ENCODE peak calls at places on chromosome 12, in seven cellular contexts. One of them, this sample, is unnamed. For H3K36me3, the result is how much of the 10 kb centered on the place peaks cover.

GRCh38 chr12:47268501-47269459 is 189.0 kb upstream of the AMIGO2 start:
- DNase-seq in stomach: no peak
- DNase-seq in CD8-positive, alpha-beta memory T cell: no peak
- DNase-seq in bronchial epithelial cell: peak
- DNase-seq in psoas muscle: no peak
- DNase-seq in heart right ventricle: no peak
- DNase-seq in MM.1S: peak
- DNase-seq in this sample: no peak

GRCh38 chr12:81797100-81797499 is 38.0 kb upstream of the PPFIA2 start:
- DNase-seq in stomach: no peak
- DNase-seq in CD8-positive, alpha-beta memory T cell: no peak
- DNase-seq in bronchial epithelial cell: peak
- DNase-seq in psoas muscle: no peak
- DNase-seq in heart right ventricle: no peak
- DNase-seq in MM.1S: peak
- DNase-seq in this sample: no peak

GRCh38 chr12:82473111-82473754 is 114.9 kb downstream of the METTL25 start:
- DNase-seq in stomach: no peak
- DNase-seq in CD8-positive, alpha-beta memory T cell: no peak
- DNase-seq in bronchial epithelial cell: no peak
- DNase-seq in psoas muscle: no peak
- DNase-seq in heart right ventricle: no peak
- DNase-seq in MM.1S: no peak
- DNase-seq in this sample: peak

GRCh38 chr12:113208041-113208934 is 13.0 kb upstream of the TPCN1 start:
- DNase-seq in stomach: peak
- DNase-seq in CD8-positive, alpha-beta memory T cell: peak
- DNase-seq in bronchial epithelial cell: no peak
- DNase-seq in psoas muscle: no peak
- DNase-seq in heart right ventricle: peak
- DNase-seq in MM.1S: peak
- DNase-seq in this sample: no peak

GRCh38 chr12:62760779-62761178 is 174.2 kb downstream of the PPM1H start:
- DNase-seq in stomach: no peak
- DNase-seq in CD8-positive, alpha-beta memory T cell: no peak
- DNase-seq in bronchial epithelial cell: no peak
- DNase-seq in psoas muscle: no peak
- DNase-seq in heart right ventricle: no peak
- DNase-seq in MM.1S: no peak
- DNase-seq in this sample: no peak

GRCh38 chr12:68930178-68930577 is 2.8 kb downstream of the CPM start:
- DNase-seq in stomach: no peak
- DNase-seq in CD8-positive, alpha-beta memory T cell: no peak
- DNase-seq in bronchial epithelial cell: no peak
- DNase-seq in psoas muscle: no peak
- DNase-seq in heart right ventricle: no peak
- DNase-seq in MM.1S: no peak
- DNase-seq in this sample: no peak

GRCh38 chr12:64618953-64619590 is 8.8 kb downstream of the RASSF3 start:
- DNase-seq in stomach: no peak
- DNase-seq in CD8-positive, alpha-beta memory T cell: no peak
- DNase-seq in bronchial epithelial cell: no peak
- DNase-seq in psoas muscle: no peak
- DNase-seq in heart right ventricle: no peak
- DNase-seq in MM.1S: peak
- DNase-seq in this sample: no peak

GRCh38 chr12:41185946-41186345 is 2.2 kb upstream of the PDZRN4 start:
- DNase-seq in stomach: no peak
- DNase-seq in CD8-positive, alpha-beta memory T cell: no peak
- DNase-seq in bronchial epithelial cell: no peak
- DNase-seq in psoas muscle: no peak
- DNase-seq in heart right ventricle: no peak
- DNase-seq in MM.1S: no peak
- DNase-seq in this sample: no peak

GRCh38 chr12:80162177-80162576 is 62.8 kb downstream of the OTOGL start:
- DNase-seq in stomach: no peak
- DNase-seq in CD8-positive, alpha-beta memory T cell: no peak
- DNase-seq in bronchial epithelial cell: no peak
- DNase-seq in psoas muscle: no peak
- DNase-seq in heart right ventricle: no peak
- DNase-seq in MM.1S: peak
- DNase-seq in this sample: no peak

GRCh38 chr12:94261781-94262180 is 113.4 kb downstream of the PLXNC1 start:
- DNase-seq in stomach: no peak
- DNase-seq in CD8-positive, alpha-beta memory T cell: no peak
- DNase-seq in bronchial epithelial cell: no peak
- DNase-seq in psoas muscle: no peak
- DNase-seq in heart right ventricle: no peak
- DNase-seq in MM.1S: no peak
- DNase-seq in this sample: no peak
- H3K36me3 ChIP-seq in stomach: under half
- H3K36me3 ChIP-seq in CD8-positive, alpha-beta memory T cell: under half
- H3K36me3 ChIP-seq in bronchial epithelial cell: under half
- H3K36me3 ChIP-seq in psoas muscle: under half
- H3K36me3 ChIP-seq in heart right ventricle: under half
- H3K36me3 ChIP-seq in MM.1S: half or more
- H3K36me3 ChIP-seq in this sample: under half

GRCh38 chr12:19669793-19670192 is 230.5 kb downstream of the AEBP2 start:
- DNase-seq in stomach: no peak
- DNase-seq in CD8-positive, alpha-beta memory T cell: no peak
- DNase-seq in bronchial epithelial cell: peak
- DNase-seq in psoas muscle: no peak
- DNase-seq in heart right ventricle: no peak
- DNase-seq in MM.1S: no peak
- DNase-seq in this sample: no peak

GRCh38 chr12:19666070-19666469 is 226.8 kb downstream of the AEBP2 start:
- DNase-seq in stomach: no peak
- DNase-seq in CD8-positive, alpha-beta memory T cell: no peak
- DNase-seq in bronchial epithelial cell: no peak
- DNase-seq in psoas muscle: no peak
- DNase-seq in heart right ventricle: no peak
- DNase-seq in MM.1S: no peak
- DNase-seq in this sample: no peak

DNA sequence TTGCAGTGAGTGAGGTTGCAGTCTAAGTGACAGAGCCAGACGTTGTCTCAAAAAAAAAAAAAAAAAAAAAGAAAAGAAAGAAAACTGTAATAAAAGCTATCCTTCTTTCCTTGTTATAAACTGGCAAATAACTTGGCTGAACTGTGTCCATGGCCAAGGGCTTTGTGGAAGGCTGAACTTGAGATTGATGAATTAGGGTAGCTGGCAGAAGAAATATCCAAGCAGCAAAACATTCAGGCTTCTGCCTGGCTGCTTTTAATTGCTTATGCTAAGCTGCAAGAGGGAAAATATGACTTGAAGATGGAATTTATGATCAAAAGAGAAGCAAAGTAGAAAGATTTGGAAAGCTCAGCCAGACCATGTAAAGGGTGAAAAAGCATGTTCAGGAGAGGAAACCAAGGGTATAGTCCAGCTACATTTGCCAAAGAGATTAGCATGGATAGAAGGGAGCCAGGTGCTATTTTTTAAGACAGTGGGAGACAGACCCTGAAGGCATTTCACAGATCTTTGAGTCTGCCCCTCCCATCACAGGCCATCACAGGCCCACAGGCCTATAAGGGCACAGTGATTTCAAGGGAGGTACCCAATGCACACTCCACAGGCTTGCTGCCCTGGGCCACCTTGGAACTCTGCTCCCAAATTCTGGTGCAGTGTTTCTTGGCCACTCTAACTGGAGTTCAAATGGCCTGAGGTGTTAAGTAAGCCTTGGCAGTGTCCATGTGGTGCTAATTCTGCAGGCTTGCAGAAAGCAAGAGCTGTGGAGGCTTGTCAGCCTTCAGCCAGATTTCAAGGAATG is 226.0 kb downstream of the AEBP2 start:
- DNase-seq in stomach: no peak
- DNase-seq in CD8-positive, alpha-beta memory T cell: no peak
- DNase-seq in bronchial epithelial cell: no peak
- DNase-seq in psoas muscle: no peak
- DNase-seq in heart right ventricle: no peak
- DNase-seq in MM.1S: no peak
- DNase-seq in this sample: no peak
- H3K4me3 ChIP-seq in stomach: no peak
- H3K4me3 ChIP-seq in CD8-positive, alpha-beta memory T cell: no peak
- H3K4me3 ChIP-seq in bronchial epithelial cell: no peak
- H3K4me3 ChIP-seq in psoas muscle: no peak
- H3K4me3 ChIP-seq in heart right ventricle: no peak
- H3K4me3 ChIP-seq in MM.1S: no peak
- H3K4me3 ChIP-seq in this sample: no peak

GRCh38 chr12:58897969-58898368 is 22.3 kb downstream of the LRIG3 start:
- DNase-seq in stomach: no peak
- DNase-seq in CD8-positive, alpha-beta memory T cell: no peak
- DNase-seq in bronchial epithelial cell: no peak
- DNase-seq in psoas muscle: no peak
- DNase-seq in heart right ventricle: no peak
- DNase-seq in MM.1S: no peak
- DNase-seq in this sample: no peak

GRCh38 chr12:58896278-58896677 is 24.0 kb downstream of the LRIG3 start:
- DNase-seq in stomach: no peak
- DNase-seq in CD8-positive, alpha-beta memory T cell: no peak
- DNase-seq in bronchial epithelial cell: peak
- DNase-seq in psoas muscle: no peak
- DNase-seq in heart right ventricle: no peak
- DNase-seq in MM.1S: no peak
- DNase-seq in this sample: no peak

GRCh38 chr12:58905422-58905821 is 14.9 kb downstream of the LRIG3 start:
- DNase-seq in stomach: no peak
- DNase-seq in CD8-positive, alpha-beta memory T cell: no peak
- DNase-seq in bronchial epithelial cell: no peak
- DNase-seq in psoas muscle: no peak
- DNase-seq in heart right ventricle: no peak
- DNase-seq in MM.1S: no peak
- DNase-seq in this sample: no peak

GRCh38 chr12:58906917-58907316 is 13.4 kb downstream of the LRIG3 start:
- DNase-seq in stomach: no peak
- DNase-seq in CD8-positive, alpha-beta memory T cell: no peak
- DNase-seq in bronchial epithelial cell: peak
- DNase-seq in psoas muscle: no peak
- DNase-seq in heart right ventricle: no peak
- DNase-seq in MM.1S: no peak
- DNase-seq in this sample: no peak

DNA sequence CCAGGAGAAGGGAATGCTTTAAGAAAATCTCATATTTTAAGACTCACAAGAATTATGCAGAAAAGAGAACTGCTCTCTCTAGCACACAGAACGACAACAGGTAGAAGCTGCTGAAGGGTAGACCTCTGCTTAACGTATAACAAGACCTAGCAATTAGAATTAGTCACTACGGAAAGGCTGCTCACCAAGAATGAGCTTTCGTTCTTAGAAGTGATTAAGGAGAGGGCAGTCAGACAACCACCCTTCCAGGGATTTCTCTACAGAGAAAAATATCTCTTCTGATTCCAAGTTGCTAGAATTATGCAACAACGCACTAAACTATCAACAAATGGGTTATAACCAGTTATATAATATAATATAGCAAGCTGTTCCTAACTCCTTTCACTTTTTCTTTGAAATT is 18.6 kb downstream of the LRIG3 start:
- DNase-seq in stomach: no peak
- DNase-seq in CD8-positive, alpha-beta memory T cell: no peak
- DNase-seq in bronchial epithelial cell: no peak
- DNase-seq in psoas muscle: no peak
- DNase-seq in heart right ventricle: no peak
- DNase-seq in MM.1S: no peak
- DNase-seq in this sample: no peak
- H3K36me3 ChIP-seq in stomach: under half
- H3K36me3 ChIP-seq in CD8-positive, alpha-beta memory T cell: under half
- H3K36me3 ChIP-seq in bronchial epithelial cell: under half
- H3K36me3 ChIP-seq in psoas muscle: under half
- H3K36me3 ChIP-seq in heart right ventricle: under half
- H3K36me3 ChIP-seq in MM.1S: under half
- H3K36me3 ChIP-seq in this sample: half or more

GRCh38 chr12:27463826-27464554 is 17.5 kb downstream of the SMCO2 start:
- DNase-seq in stomach: no peak
- DNase-seq in CD8-positive, alpha-beta memory T cell: no peak
- DNase-seq in bronchial epithelial cell: no peak
- DNase-seq in psoas muscle: peak
- DNase-seq in heart right ventricle: peak
- DNase-seq in MM.1S: no peak
- DNase-seq in this sample: peak

GRCh38 chr12:27462851-27463250 is 16.3 kb downstream of the SMCO2 start:
- DNase-seq in stomach: no peak
- DNase-seq in CD8-positive, alpha-beta memory T cell: no peak
- DNase-seq in bronchial epithelial cell: no peak
- DNase-seq in psoas muscle: no peak
- DNase-seq in heart right ventricle: peak
- DNase-seq in MM.1S: no peak
- DNase-seq in this sample: peak

GRCh38 chr12:27467641-27468040 is 21.1 kb downstream of the SMCO2 start:
- DNase-seq in stomach: no peak
- DNase-seq in CD8-positive, alpha-beta memory T cell: no peak
- DNase-seq in bronchial epithelial cell: no peak
- DNase-seq in psoas muscle: no peak
- DNase-seq in heart right ventricle: no peak
- DNase-seq in MM.1S: peak
- DNase-seq in this sample: no peak

GRCh38 chr12:27460471-27460978 is 14.0 kb downstream of the SMCO2 start:
- DNase-seq in stomach: no peak
- DNase-seq in CD8-positive, alpha-beta memory T cell: no peak
- DNase-seq in bronchial epithelial cell: peak
- DNase-seq in psoas muscle: no peak
- DNase-seq in heart right ventricle: no peak
- DNase-seq in MM.1S: peak
- DNase-seq in this sample: peak

GRCh38 chr12:27462151-27462694 is 15.7 kb downstream of the SMCO2 start:
- DNase-seq in stomach: no peak
- DNase-seq in CD8-positive, alpha-beta memory T cell: no peak
- DNase-seq in bronchial epithelial cell: no peak
- DNase-seq in psoas muscle: no peak
- DNase-seq in heart right ventricle: peak
- DNase-seq in MM.1S: no peak
- DNase-seq in this sample: peak
- H3K4me3 ChIP-seq in stomach: no peak
- H3K4me3 ChIP-seq in CD8-positive, alpha-beta memory T cell: no peak
- H3K4me3 ChIP-seq in bronchial epithelial cell: no peak
- H3K4me3 ChIP-seq in psoas muscle: no peak
- H3K4me3 ChIP-seq in heart right ventricle: no peak
- H3K4me3 ChIP-seq in MM.1S: no peak
- H3K4me3 ChIP-seq in this sample: no peak